ENCODE peak calls at places on chromosomes 1 and 21, in six cellular contexts. W is stimulated activated CD8-positive, alpha-beta memory T cell treated with anti-CD3 and anti-CD28 coated beads, Interleukin-15, amount 100 ng/mL, for 4 hours; E is NCI-H1092; Q is colonic mucosa; G is aorta; Y is substantia nigra. D is an unnamed sample.

GRCh38 chr1:174266991-174267612 is 107.8 kb downstream of the RABGAP1L start:
- DNase-seq in E (no peak), Y (no peak), Q (no peak), G (no peak), W (no peak), D (no peak)

GRCh38 chr1:115175596-115175995 is 86.3 kb upstream of the TSPAN2 start:
- DNase-seq in Y (no peak), G (no peak), Q (no peak), E (no peak), W (no peak), D (no peak)

GRCh38 chr1:201606096-201606495 is 67.2 kb downstream of the NAV1 start:
- DNase-seq in E (no peak), G (no peak), Y (no peak), W (no peak), Q (no peak), D (no peak)

GRCh38 chr1:234745844-234746797 is 136.1 kb upstream of the IRF2BP2 start:
- DNase-seq in E (peak; percentile 49), W (no peak), Q (no peak), Y (no peak), G (no peak), D (no peak)

GRCh38 chr1:19799877-19800804 is at the start of gene TMCO4:
- DNase-seq in E (no peak), G (peak; percentile 70), W (peak; percentile 13), Q (peak; percentile 65), Y (no peak), D (no peak)

GRCh38 chr1:18249691-18250090 is 142.1 kb downstream of the IGSF21 start:
- DNase-seq in G (no peak), Y (peak; percentile 5), E (peak; percentile 73), Q (no peak), W (no peak), D (no peak)

GRCh38 chr1:903721-904270 is 19.9 kb upstream of the SAMD11 start:
- DNase-seq in Q (no peak), G (peak; percentile 51), Y (no peak), E (no peak), W (no peak), D (no peak)

GRCh38 chr1:38997901-38998190 is 6.8 kb downstream of the AKIRIN1 start:
- DNase-seq in Y (no peak), W (no peak), E (no peak), Q (no peak), G (no peak), D (no peak)

GRCh38 chr1:227445746-227446145 is 117.6 kb upstream of the ZNF678 start:
- DNase-seq in Q (no peak), Y (no peak), W (no peak), G (no peak), E (no peak), D (no peak)

GRCh38 chr1:62198069-62198780 is 3.6 kb downstream of the L1TD1 start:
- DNase-seq in Y (no peak), W (no peak), E (no peak), G (no peak), Q (no peak), D (no peak)

GRCh38 chr1:29478046-29478791 is 241.9 kb downstream of the PTPRU start:
- DNase-seq in Q (no peak), G (no peak), E (no peak), W (no peak), Y (no peak), D (no peak)

GRCh38 chr1:225771661-225772322 is 5.8 kb upstream of the SRP9 start:
- DNase-seq in Y (no peak), W (no peak), E (no peak), Q (no peak), G (no peak), D (no peak)

GRCh38 chr1:219713981-219714381 is 101.1 kb upstream of the ZC3H11B start:
- DNase-seq in E (no peak), G (no peak), W (no peak), Q (no peak), Y (no peak), D (no peak)

GRCh38 chr1:2641381-2642130 is 8.7 kb upstream of the MMEL1 start:
- DNase-seq in W (no peak), G (no peak), Q (no peak), Y (no peak), E (no peak), D (peak; percentile 40)

GRCh38 chr1:54114001-54114400 is 38.8 kb downstream of the CDCP2 start:
- DNase-seq in G (no peak), Y (no peak), W (no peak), Q (no peak), E (no peak), D (no peak)

GRCh38 chr1:10556430-10557005 is 81.8 kb downstream of the PEX14 start:
- DNase-seq in E (no peak), Q (no peak), G (no peak), Y (no peak), W (no peak), D (no peak)

GRCh38 chr1:96833376-96833775 is 111.8 kb downstream of the PTBP2 start:
- DNase-seq in E (no peak), Q (no peak), W (no peak), Y (no peak), G (no peak), D (no peak)

GRCh38 chr1:161357073-161357472 is 10.6 kb downstream of the CFAP126 start:
- DNase-seq in E (no peak), W (no peak), Q (no peak), Y (no peak), G (no peak), D (no peak)

GRCh38 chr1:45623972-45624371 is at the start of gene CCDC17:
- DNase-seq in G (no peak), Q (no peak), Y (no peak), E (no peak), W (no peak), D (no peak)

GRCh38 chr1:213425631-213426030 is 374.6 kb downstream of the RPS6KC1 start:
- DNase-seq in Y (no peak), Q (no peak), W (no peak), G (no peak), E (peak; percentile 77), D (no peak)

GRCh38 chr1:36203554-36204346 is 20.5 kb upstream of the THRAP3 start:
- DNase-seq in E (peak; percentile 55), G (peak; percentile 83), W (no peak), Q (no peak), Y (peak; percentile 72), D (peak; percentile 49)

GRCh38 chr1:161214374-161214773 is 721 bp upstream of the FCER1G start:
- DNase-seq in G (no peak), W (no peak), Y (no peak), E (no peak), Q (no peak), D (no peak)

GRCh38 chr1:41349361-41350054 is 11.7 kb upstream of the FOXO6 start:
- DNase-seq in W (no peak), G (no peak), E (no peak), Y (no peak), Q (peak; percentile 10), D (no peak)

GRCh38 chr21:31184462-31184861 is 146.2 kb upstream of the KRTAP19-8 start:
- DNase-seq in Q (no peak), G (no peak), W (peak; percentile 63), Y (no peak), E (no peak), D (no peak)

D was measured in dorsolateral prefrontal cortex.